ENCODE peak calls at places on chromosomes 13 and 19, in nine cellular contexts. D, X, R, U, A, W, E, J and I are unnamed samples.

GRCh38 chr19:4861147-4861546 is 6.3 kb downstream of the PLIN3 start:
- DNase-seq in D (no peak), X (no peak), R (no peak), U (no peak), A (peak), W (peak), E (no peak), J (peak), I (peak)

GRCh38 chr13:27969073-27969865 is at the start of gene CDX2:
- DNase-seq in D (no peak), X (no peak), R (no peak), U (no peak), A (no peak), W (no peak), E (peak), J (no peak), I (peak)

GRCh38 chr19:45769821-45770191 is 754 bp upstream of the SIX5 start:
- DNase-seq in D (no peak), X (no peak), R (peak), U (peak), A (no peak), W (no peak), E (peak), J (no peak), I (peak)

GRCh38 chr19:14890616-14891379 is 4.9 kb upstream of the OR7A17 start:
- DNase-seq in D (no peak), X (no peak), R (no peak), U (no peak), A (no peak), W (no peak), E (no peak), J (no peak), I (no peak)

GRCh38 chr13:112854321-112854720 is 114.7 kb upstream of the MCF2L start:
- DNase-seq in D (no peak), X (no peak), R (no peak), U (no peak), A (no peak), W (no peak), E (no peak), J (no peak), I (no peak)

GRCh38 chr13:74114202-74114601 is 20.0 kb downstream of the KLF12 start:
- DNase-seq in D (no peak), X (no peak), R (no peak), U (no peak), A (no peak), W (no peak), E (no peak), J (no peak), I (no peak)

GRCh38 chr13:27783111-27783510 is 9.2 kb upstream of the GSX1 start:
- DNase-seq in D (no peak), X (no peak), R (peak), U (no peak), A (peak), W (no peak), E (peak), J (no peak), I (peak)

GRCh38 chr19:6058411-6059201 is 51.7 kb downstream of the RFX2 start:
- DNase-seq in D (no peak), X (no peak), R (no peak), U (no peak), A (no peak), W (no peak), E (no peak), J (no peak), I (no peak)

GRCh38 chr19:33462112-33462726 is 59.4 kb downstream of the PEPD start:
- DNase-seq in D (peak), X (no peak), R (no peak), U (no peak), A (no peak), W (no peak), E (no peak), J (no peak), I (no peak)

GRCh38 chr13:112106467-112107141 is 39.7 kb downstream of the SOX1 start:
- DNase-seq in D (no peak), X (no peak), R (no peak), U (no peak), A (peak), W (no peak), E (peak), J (no peak), I (no peak)